ENCODE peak calls at places on chromosomes 4 and X, in six cellular contexts. One of them, this sample, is unnamed.
A peak's percentile ranks its signal among the peaks of the same experiment; 100 is the strongest.

GRCh38 chr4:84877051-84877833 is 89.2 kb downstream of the WDFY3 start:
- DNase-seq in spleen: no peak
- DNase-seq in skeletal muscle cell: peak; percentile 29
- DNase-seq in NCI-H2029: no peak
- DNase-seq in pancreas: no peak
- DNase-seq in GM20000: no peak
- DNase-seq in this sample: no peak

GRCh38 chr4:83320548-83320947 is 14.1 kb downstream of the HPSE start:
- DNase-seq in spleen: peak; percentile 90
- DNase-seq in skeletal muscle cell: peak; percentile 23
- DNase-seq in NCI-H2029: no peak
- DNase-seq in pancreas: peak; percentile 56
- DNase-seq in GM20000: no peak
- DNase-seq in this sample: no peak

GRCh38 chr4:17605236-17605635 is 9.2 kb upstream of the MED28 start:
- DNase-seq in spleen: no peak
- DNase-seq in skeletal muscle cell: no peak
- DNase-seq in NCI-H2029: no peak
- DNase-seq in pancreas: no peak
- DNase-seq in GM20000: no peak
- DNase-seq in this sample: no peak

GRCh38 chrX:115561605-115562491 is 874 bp downstream of the PLS3 start:
- DNase-seq in spleen: no peak
- DNase-seq in skeletal muscle cell: no peak
- DNase-seq in NCI-H2029: peak; percentile 51
- DNase-seq in pancreas: peak; percentile 39
- DNase-seq in GM20000: no peak
- DNase-seq in this sample: peak; percentile 90

GRCh38 chr4:22778547-22779163 is 85.9 kb downstream of the GBA3 start:
- DNase-seq in spleen: peak; percentile 69
- DNase-seq in skeletal muscle cell: no peak
- DNase-seq in NCI-H2029: no peak
- DNase-seq in pancreas: no peak
- DNase-seq in GM20000: no peak
- DNase-seq in this sample: peak; percentile 83

GRCh38 chr4:52718123-52718522 is 33.1 kb downstream of the ERVMER34-1 start:
- DNase-seq in spleen: no peak
- DNase-seq in skeletal muscle cell: no peak
- DNase-seq in NCI-H2029: no peak
- DNase-seq in pancreas: no peak
- DNase-seq in GM20000: no peak
- DNase-seq in this sample: no peak

GRCh38 chrX:133542476-133542875 is 127.2 kb upstream of the GPC4 start:
- DNase-seq in spleen: no peak
- DNase-seq in skeletal muscle cell: no peak
- DNase-seq in NCI-H2029: no peak
- DNase-seq in pancreas: no peak
- DNase-seq in GM20000: no peak
- DNase-seq in this sample: no peak

GRCh38 chr4:18882468-18882867 is 860.9 kb upstream of the LCORL start:
- DNase-seq in spleen: no peak
- DNase-seq in skeletal muscle cell: peak; percentile 15
- DNase-seq in NCI-H2029: no peak
- DNase-seq in pancreas: no peak
- DNase-seq in GM20000: no peak
- DNase-seq in this sample: no peak

GRCh38 chr4:150305995-150306394 is 227.8 kb downstream of the DCLK2 start:
- DNase-seq in spleen: no peak
- DNase-seq in skeletal muscle cell: peak; percentile 39
- DNase-seq in NCI-H2029: no peak
- DNase-seq in pancreas: no peak
- DNase-seq in GM20000: no peak
- DNase-seq in this sample: no peak

GRCh38 chr4:104682311-104682710 is 187.6 kb upstream of the CXXC4 start:
- DNase-seq in spleen: no peak
- DNase-seq in skeletal muscle cell: no peak
- DNase-seq in NCI-H2029: no peak
- DNase-seq in pancreas: no peak
- DNase-seq in GM20000: no peak
- DNase-seq in this sample: no peak

GRCh38 chr4:159010563-159011260 is 92.2 kb upstream of the RAPGEF2 start:
- DNase-seq in spleen: no peak
- DNase-seq in skeletal muscle cell: peak; percentile 72
- DNase-seq in NCI-H2029: peak; percentile 74
- DNase-seq in pancreas: peak; percentile 72
- DNase-seq in GM20000: no peak
- DNase-seq in this sample: no peak

GRCh38 chr4:72971572-72971971 is 97.9 kb downstream of the COX18 start:
- DNase-seq in spleen: no peak
- DNase-seq in skeletal muscle cell: peak; percentile 73
- DNase-seq in NCI-H2029: no peak
- DNase-seq in pancreas: no peak
- DNase-seq in GM20000: no peak
- DNase-seq in this sample: no peak

GRCh38 chr4:73853246-73853704 is at the start of gene PF4V1:
- DNase-seq in spleen: peak; percentile 75
- DNase-seq in skeletal muscle cell: no peak
- DNase-seq in NCI-H2029: peak; percentile 21
- DNase-seq in pancreas: no peak
- DNase-seq in GM20000: no peak
- DNase-seq in this sample: peak; percentile 84

This sample was measured in chondrocyte.